ENCODE peak calls at places on chromosomes 11 and 22, in seven cellular contexts. One of them, this sample, is unnamed.

GRCh38 chr22:31248965-31249940 is 37.2 kb downstream of the LIMK2 start:
- DNase-seq in stimulated activated CD4-positive, alpha-beta T cell treated with anti-CD3 and anti-CD28 coated beads, Interleukin-1b, Interleukin-23, amount 100 ng/mL, for 1 hour: no peak
- DNase-seq in NCI-H748 treated with DMSO at 0.1 percent for 48 hours: no peak
- DNase-seq in H54: no peak
- DNase-seq in AML-193: no peak
- DNase-seq in transverse colon: no peak
- DNase-seq in activated CD4-positive, alpha-beta T cell treated with anti-CD3 and anti-CD28 coated beads, Interleukin-2, amount 50 U/mL, for 1 hour: no peak
- DNase-seq in this sample: no peak

GRCh38 chr22:19717691-19718254 is 3.5 kb downstream of the SEPTIN5 start:
- DNase-seq in stimulated activated CD4-positive, alpha-beta T cell treated with anti-CD3 and anti-CD28 coated beads, Interleukin-1b, Interleukin-23, amount 100 ng/mL, for 1 hour: peak
- DNase-seq in NCI-H748 treated with DMSO at 0.1 percent for 48 hours: peak
- DNase-seq in H54: peak
- DNase-seq in AML-193: peak
- DNase-seq in transverse colon: peak
- DNase-seq in activated CD4-positive, alpha-beta T cell treated with anti-CD3 and anti-CD28 coated beads, Interleukin-2, amount 50 U/mL, for 1 hour: peak
- DNase-seq in this sample: peak

GRCh38 chr22:37601540-37602442 is 6.8 kb upstream of the GGA1 start:
- DNase-seq in stimulated activated CD4-positive, alpha-beta T cell treated with anti-CD3 and anti-CD28 coated beads, Interleukin-1b, Interleukin-23, amount 100 ng/mL, for 1 hour: no peak
- DNase-seq in NCI-H748 treated with DMSO at 0.1 percent for 48 hours: no peak
- DNase-seq in H54: peak
- DNase-seq in AML-193: no peak
- DNase-seq in transverse colon: peak
- DNase-seq in activated CD4-positive, alpha-beta T cell treated with anti-CD3 and anti-CD28 coated beads, Interleukin-2, amount 50 U/mL, for 1 hour: no peak
- DNase-seq in this sample: no peak

GRCh38 chr11:35946766-35947165 is 2.9 kb downstream of the LDLRAD3 start:
- DNase-seq in stimulated activated CD4-positive, alpha-beta T cell treated with anti-CD3 and anti-CD28 coated beads, Interleukin-1b, Interleukin-23, amount 100 ng/mL, for 1 hour: no peak
- DNase-seq in NCI-H748 treated with DMSO at 0.1 percent for 48 hours: no peak
- DNase-seq in H54: no peak
- DNase-seq in AML-193: no peak
- DNase-seq in transverse colon: no peak
- DNase-seq in activated CD4-positive, alpha-beta T cell treated with anti-CD3 and anti-CD28 coated beads, Interleukin-2, amount 50 U/mL, for 1 hour: no peak
- DNase-seq in this sample: no peak

GRCh38 chr11:1304376-1304775 is 5.1 kb downstream of the TOLLIP start:
- DNase-seq in stimulated activated CD4-positive, alpha-beta T cell treated with anti-CD3 and anti-CD28 coated beads, Interleukin-1b, Interleukin-23, amount 100 ng/mL, for 1 hour: no peak
- DNase-seq in NCI-H748 treated with DMSO at 0.1 percent for 48 hours: no peak
- DNase-seq in H54: no peak
- DNase-seq in AML-193: no peak
- DNase-seq in transverse colon: peak
- DNase-seq in activated CD4-positive, alpha-beta T cell treated with anti-CD3 and anti-CD28 coated beads, Interleukin-2, amount 50 U/mL, for 1 hour: no peak
- DNase-seq in this sample: no peak

GRCh38 chr11:93028959-93029536 is 59.6 kb downstream of the MTNR1B start:
- DNase-seq in stimulated activated CD4-positive, alpha-beta T cell treated with anti-CD3 and anti-CD28 coated beads, Interleukin-1b, Interleukin-23, amount 100 ng/mL, for 1 hour: no peak
- DNase-seq in NCI-H748 treated with DMSO at 0.1 percent for 48 hours: no peak
- DNase-seq in H54: no peak
- DNase-seq in AML-193: no peak
- DNase-seq in transverse colon: no peak
- DNase-seq in activated CD4-positive, alpha-beta T cell treated with anti-CD3 and anti-CD28 coated beads, Interleukin-2, amount 50 U/mL, for 1 hour: no peak
- DNase-seq in this sample: no peak

GRCh38 chr22:22810018-22810427 is 77.6 kb upstream of the IGLL5 start:
- DNase-seq in stimulated activated CD4-positive, alpha-beta T cell treated with anti-CD3 and anti-CD28 coated beads, Interleukin-1b, Interleukin-23, amount 100 ng/mL, for 1 hour: peak
- DNase-seq in NCI-H748 treated with DMSO at 0.1 percent for 48 hours: no peak
- DNase-seq in H54: no peak
- DNase-seq in AML-193: no peak
- DNase-seq in transverse colon: peak
- DNase-seq in activated CD4-positive, alpha-beta T cell treated with anti-CD3 and anti-CD28 coated beads, Interleukin-2, amount 50 U/mL, for 1 hour: peak
- DNase-seq in this sample: peak

GRCh38 chr11:116601734-116602636 is 170.8 kb downstream of the BUD13 start:
- DNase-seq in stimulated activated CD4-positive, alpha-beta T cell treated with anti-CD3 and anti-CD28 coated beads, Interleukin-1b, Interleukin-23, amount 100 ng/mL, for 1 hour: no peak
- DNase-seq in NCI-H748 treated with DMSO at 0.1 percent for 48 hours: no peak
- DNase-seq in H54: no peak
- DNase-seq in AML-193: no peak
- DNase-seq in transverse colon: no peak
- DNase-seq in activated CD4-positive, alpha-beta T cell treated with anti-CD3 and anti-CD28 coated beads, Interleukin-2, amount 50 U/mL, for 1 hour: no peak
- DNase-seq in this sample: no peak

GRCh38 chr22:43197271-43197941 is 10.5 kb upstream of the TTLL12 start:
- DNase-seq in stimulated activated CD4-positive, alpha-beta T cell treated with anti-CD3 and anti-CD28 coated beads, Interleukin-1b, Interleukin-23, amount 100 ng/mL, for 1 hour: no peak
- DNase-seq in NCI-H748 treated with DMSO at 0.1 percent for 48 hours: no peak
- DNase-seq in H54: no peak
- DNase-seq in AML-193: no peak
- DNase-seq in transverse colon: no peak
- DNase-seq in activated CD4-positive, alpha-beta T cell treated with anti-CD3 and anti-CD28 coated beads, Interleukin-2, amount 50 U/mL, for 1 hour: no peak
- DNase-seq in this sample: peak

GRCh38 chr22:40484906-40485660 is 114.7 kb downstream of the SGSM3 start:
- DNase-seq in stimulated activated CD4-positive, alpha-beta T cell treated with anti-CD3 and anti-CD28 coated beads, Interleukin-1b, Interleukin-23, amount 100 ng/mL, for 1 hour: no peak
- DNase-seq in NCI-H748 treated with DMSO at 0.1 percent for 48 hours: no peak
- DNase-seq in H54: no peak
- DNase-seq in AML-193: no peak
- DNase-seq in transverse colon: no peak
- DNase-seq in activated CD4-positive, alpha-beta T cell treated with anti-CD3 and anti-CD28 coated beads, Interleukin-2, amount 50 U/mL, for 1 hour: no peak
- DNase-seq in this sample: no peak

GRCh38 chr22:42683599-42684283 is 34.5 kb upstream of the CYB5R3 start:
- DNase-seq in stimulated activated CD4-positive, alpha-beta T cell treated with anti-CD3 and anti-CD28 coated beads, Interleukin-1b, Interleukin-23, amount 100 ng/mL, for 1 hour: no peak
- DNase-seq in NCI-H748 treated with DMSO at 0.1 percent for 48 hours: no peak
- DNase-seq in H54: no peak
- DNase-seq in AML-193: no peak
- DNase-seq in transverse colon: peak
- DNase-seq in activated CD4-positive, alpha-beta T cell treated with anti-CD3 and anti-CD28 coated beads, Interleukin-2, amount 50 U/mL, for 1 hour: no peak
- DNase-seq in this sample: no peak

GRCh38 chr11:110897035-110897434 is 184.8 kb upstream of the ARHGAP20 start:
- DNase-seq in stimulated activated CD4-positive, alpha-beta T cell treated with anti-CD3 and anti-CD28 coated beads, Interleukin-1b, Interleukin-23, amount 100 ng/mL, for 1 hour: no peak
- DNase-seq in NCI-H748 treated with DMSO at 0.1 percent for 48 hours: no peak
- DNase-seq in H54: no peak
- DNase-seq in AML-193: no peak
- DNase-seq in transverse colon: no peak
- DNase-seq in activated CD4-positive, alpha-beta T cell treated with anti-CD3 and anti-CD28 coated beads, Interleukin-2, amount 50 U/mL, for 1 hour: no peak
- DNase-seq in this sample: no peak

This sample was measured in SJSA1.